ENCODE peak calls at places on chromosomes 1 and 21, in ten cellular contexts. P, A, K, O, B, W, E, I, V and Y are unnamed samples.

GRCh38 chr21:32693581-32693980 is 34.2 kb downstream of the SYNJ1 start:
- DNase-seq in P (no peak), A (no peak), K (no peak), O (no peak), B (no peak), W (no peak), E (no peak), I (no peak), V (no peak), Y (no peak)

GRCh38 chr1:234519506-234519905 is 40.5 kb upstream of the TARBP1 start:
- DNase-seq in P (no peak), A (no peak), K (no peak), O (no peak), B (no peak), W (no peak), E (no peak), I (peak; percentile 27), V (no peak), Y (peak; percentile 43)

GRCh38 chr1:245095903-245096302 is 58.9 kb upstream of the KIF26B start:
- DNase-seq in P (no peak), A (no peak), K (no peak), O (no peak), B (no peak), W (no peak), E (no peak), I (no peak), V (no peak), Y (no peak)

GRCh38 chr21:30831194-30831765 is 1.7 kb upstream of the KRTAP7-1 start:
- DNase-seq in P (peak; percentile 11), A (no peak), K (no peak), O (no peak), B (peak; percentile 5), W (peak; percentile 27), E (no peak), I (no peak), V (no peak), Y (peak; percentile 1)

GRCh38 chr1:31624354-31625179 is 7.1 kb downstream of the HCRTR1 start:
- DNase-seq in P (no peak), A (no peak), K (no peak), O (no peak), B (no peak), W (no peak), E (no peak), I (no peak), V (no peak), Y (no peak)

GRCh38 chr21:38223893-38224540 is 32.8 kb upstream of the KCNJ15 start:
- DNase-seq in P (peak; percentile 39), A (no peak), K (no peak), O (no peak), B (no peak), W (no peak), E (peak; percentile 58), I (no peak), V (no peak), Y (no peak)

GRCh38 chr1:203796223-203796747 is 862 bp downstream of the ZBED6 start:
- DNase-seq in P (peak; percentile 35), A (no peak), K (peak; percentile 20), O (no peak), B (no peak), W (peak; percentile 9), E (peak; percentile 46), I (peak; percentile 48), V (no peak), Y (peak; percentile 36)

GRCh38 chr1:54220004-54220811 is 20.2 kb downstream of the MRPL37 start:
- DNase-seq in P (peak; percentile 66), A (no peak), K (no peak), O (no peak), B (no peak), W (no peak), E (peak; percentile 80), I (no peak), V (no peak), Y (no peak)

GRCh38 chr1:244615301-244615700 is 37.6 kb upstream of the DESI2 start:
- DNase-seq in P (no peak), A (no peak), K (no peak), O (no peak), B (no peak), W (no peak), E (no peak), I (peak; percentile 15), V (no peak), Y (no peak)

GRCh38 chr1:28343405-28343804 is 14.6 kb downstream of the MED18 start:
- DNase-seq in P (peak; percentile 91), A (no peak), K (peak; percentile 59), O (no peak), B (no peak), W (no peak), E (no peak), I (no peak), V (no peak), Y (no peak)

GRCh38 chr1:38059632-38060286 is 13.2 kb upstream of the POU3F1 start:
- DNase-seq in P (no peak), A (no peak), K (no peak), O (no peak), B (no peak), W (no peak), E (no peak), I (no peak), V (no peak), Y (no peak)

GRCh38 chr1:102879439-102879993 is 228.8 kb downstream of the COL11A1 start:
- DNase-seq in P (peak; percentile 91), A (no peak), K (peak; percentile 51), O (no peak), B (no peak), W (no peak), E (peak; percentile 38), I (no peak), V (peak; percentile 45), Y (no peak)

GRCh38 chr1:23916209-23917131 is 3.3 kb upstream of the CNR2 start:
- DNase-seq in P (peak; percentile 67), A (peak; percentile 73), K (peak; percentile 82), O (no peak), B (peak; percentile 66), W (peak; percentile 6), E (peak; percentile 68), I (peak; percentile 80), V (peak; percentile 75), Y (peak; percentile 21)

GRCh38 chr1:91725961-91726704 is 159.8 kb downstream of the TGFBR3 start:
- DNase-seq in P (peak; percentile 95), A (no peak), K (no peak), O (no peak), B (no peak), W (no peak), E (peak; percentile 98), I (peak; percentile 6), V (no peak), Y (no peak)

GRCh38 chr1:41659903-41660302 is 175.4 kb upstream of the EDN2 start:
- DNase-seq in P (no peak), A (no peak), K (no peak), O (no peak), B (no peak), W (no peak), E (no peak), I (no peak), V (no peak), Y (no peak)

GRCh38 chr1:235399661-235400060 is 32.4 kb downstream of the TBCE start:
- DNase-seq in P (no peak), A (no peak), K (no peak), O (no peak), B (no peak), W (no peak), E (no peak), I (no peak), V (no peak), Y (no peak)